ENCODE peak calls at places on chromosomes 5 and 9, in six cellular contexts. Z is esophagus muscularis mucosa, R is transverse colon, E is SK-N-SH, O is GM12878, L is sigmoid colon. A is an unnamed sample.

GRCh38 chr5:177402271-177403043 is 2.0 kb upstream of the PFN3 start:
- DNase-seq in Z (no peak), R (peak), E (peak), O (no peak), L (no peak), A (peak)

GRCh38 chr5:167720676-167721260 is 570.7 kb upstream of the WWC1 start:
- DNase-seq in Z (no peak), R (no peak), E (no peak), O (no peak), L (no peak), A (no peak)

GRCh38 chr5:37552770-37553719 is 173.9 kb downstream of the WDR70 start:
- DNase-seq in Z (no peak), R (no peak), E (no peak), O (no peak), L (no peak), A (no peak)

GRCh38 chr5:176620333-176620981 is 9.9 kb downstream of the SNCB start:
- DNase-seq in Z (no peak), R (no peak), E (no peak), O (no peak), L (no peak), A (no peak)

GRCh38 chr5:34657550-34657921 is 1.4 kb downstream of the RAI14 start:
- DNase-seq in Z (no peak), R (peak), E (peak), O (no peak), L (peak), A (peak)

GRCh38 chr5:88248743-88249540 is 19.7 kb downstream of the TMEM161B start:
- DNase-seq in Z (no peak), R (no peak), E (no peak), O (no peak), L (no peak), A (no peak)

GRCh38 chr5:142441638-142442037 is 116.8 kb upstream of the SPRY4 start:
- DNase-seq in Z (no peak), R (peak), E (no peak), O (no peak), L (peak), A (no peak)

GRCh38 chr9:107690026-107690425 is 200.5 kb upstream of the KLF4 start:
- DNase-seq in Z (no peak), R (no peak), E (no peak), O (no peak), L (no peak), A (no peak)

GRCh38 chr9:127318651-127319167 is 54.1 kb downstream of the GARNL3 start:
- DNase-seq in Z (peak), R (no peak), E (no peak), O (no peak), L (no peak), A (no peak)

GRCh38 chr9:87849144-87849741 is 33.4 kb upstream of the SPATA31E1 start:
- DNase-seq in Z (no peak), R (no peak), E (no peak), O (no peak), L (no peak), A (no peak)

GRCh38 chr9:84481819-84482218 is 141.3 kb upstream of the SLC28A3 start:
- DNase-seq in Z (no peak), R (no peak), E (no peak), O (no peak), L (no peak), A (no peak)

GRCh38 chr5:109823597-109823996 is 133.9 kb downstream of the MAN2A1 start:
- DNase-seq in Z (no peak), R (no peak), E (no peak), O (no peak), L (no peak), A (no peak)

GRCh38 chr5:170986598-170986997 is 124.8 kb downstream of the RANBP17 start:
- DNase-seq in Z (no peak), R (no peak), E (peak), O (no peak), L (no peak), A (no peak)

GRCh38 chr9:112866662-112867274 is 23.9 kb downstream of the SLC46A2 start:
- DNase-seq in Z (no peak), R (peak), E (no peak), O (no peak), L (no peak), A (no peak)

GRCh38 chr9:134381671-134382505 is 55.6 kb downstream of the RXRA start:
- DNase-seq in Z (no peak), R (peak), E (peak), O (no peak), L (no peak), A (no peak)

GRCh38 chr9:8070779-8071444 is 271.3 kb upstream of the DMAC1 start:
- DNase-seq in Z (no peak), R (no peak), E (peak), O (no peak), L (no peak), A (no peak)

GRCh38 chr5:39716532-39716971 is 291.8 kb upstream of the DAB2 start:
- DNase-seq in Z (no peak), R (peak), E (peak), O (no peak), L (no peak), A (no peak)

GRCh38 chr5:87435144-87435694 is 22.5 kb upstream of the CCNH start:
- DNase-seq in Z (no peak), R (no peak), E (no peak), O (no peak), L (no peak), A (no peak)

GRCh38 chr5:138448481-138449398 is 9.9 kb downstream of the REEP2 start:
- DNase-seq in Z (no peak), R (no peak), E (peak), O (no peak), L (no peak), A (no peak)

GRCh38 chr5:140342287-140342686 is 4.1 kb downstream of the HBEGF start:
- DNase-seq in Z (no peak), R (no peak), E (no peak), O (peak), L (peak), A (no peak)

GRCh38 chr9:28882528-28882927 is 1309.2 kb upstream of the C9orf72 start:
- DNase-seq in Z (no peak), R (no peak), E (no peak), O (no peak), L (no peak), A (no peak)

GRCh38 chr9:20781086-20781485 is 97.0 kb downstream of the FOCAD start:
- DNase-seq in Z (no peak), R (no peak), E (no peak), O (no peak), L (no peak), A (no peak)

GRCh38 chr5:66769839-66770617 is 173.8 kb downstream of the MAST4 start:
- DNase-seq in Z (no peak), R (peak), E (peak), O (no peak), L (no peak), A (peak)

GRCh38 chr9:114811969-114812636 is 6.3 kb upstream of the TNFSF15 start:
- DNase-seq in Z (peak), R (no peak), E (no peak), O (no peak), L (no peak), A (no peak)

GRCh38 chr5:61604626-61605025 is 272.6 kb downstream of the ZSWIM6 start:
- DNase-seq in Z (no peak), R (no peak), E (no peak), O (no peak), L (no peak), A (no peak)

GRCh38 chr5:61816585-61817450 is 484.8 kb downstream of the ZSWIM6 start:
- DNase-seq in Z (peak), R (no peak), E (no peak), O (no peak), L (no peak), A (no peak)

GRCh38 chr9:127981559-127982121 is 851 bp upstream of the EEIG1 start:
- DNase-seq in Z (no peak), R (no peak), E (no peak), O (no peak), L (no peak), A (peak)

GRCh38 chr5:179755022-179755421 is 22.4 kb downstream of the MAML1 start:
- DNase-seq in Z (no peak), R (no peak), E (no peak), O (no peak), L (no peak), A (no peak)

GRCh38 chr5:76690704-76691469 is 25.0 kb upstream of the F2R start:
- DNase-seq in Z (no peak), R (peak), E (no peak), O (no peak), L (no peak), A (no peak)

GRCh38 chr5:374631-375335 is 53.3 kb downstream of the AHRR start:
- DNase-seq in Z (peak), R (peak), E (peak), O (no peak), L (peak), A (no peak)

GRCh38 chr5:99089822-99090549 is 161.2 kb upstream of the CHD1 start:
- DNase-seq in Z (no peak), R (no peak), E (no peak), O (no peak), L (no peak), A (no peak)

GRCh38 chr5:147346006-147346561 is 111.3 kb downstream of the STK32A start:
- DNase-seq in Z (no peak), R (no peak), E (peak), O (no peak), L (no peak), A (no peak)

GRCh38 chr5:126189862-126190261 is 233.3 kb upstream of the GRAMD2B start:
- DNase-seq in Z (no peak), R (no peak), E (no peak), O (no peak), L (no peak), A (no peak)

GRCh38 chr9:5718296-5719032 is 89.6 kb downstream of the RIC1 start:
- DNase-seq in Z (no peak), R (no peak), E (no peak), O (no peak), L (no peak), A (no peak)

GRCh38 chr5:95053253-95053652 is 231.6 kb downstream of the MCTP1 start:
- DNase-seq in Z (no peak), R (no peak), E (no peak), O (no peak), L (no peak), A (no peak)

GRCh38 chr9:98610711-98611110 is 98.0 kb downstream of the GABBR2 start:
- DNase-seq in Z (no peak), R (no peak), E (no peak), O (no peak), L (no peak), A (no peak)

GRCh38 chr9:136059321-136059791 is 35.7 kb downstream of the NACC2 start:
- DNase-seq in Z (no peak), R (no peak), E (peak), O (no peak), L (peak), A (peak)

GRCh38 chr5:73499187-73499586 is 945 bp downstream of the BTF3 start:
- DNase-seq in Z (no peak), R (no peak), E (no peak), O (no peak), L (no peak), A (no peak)

DNA sequence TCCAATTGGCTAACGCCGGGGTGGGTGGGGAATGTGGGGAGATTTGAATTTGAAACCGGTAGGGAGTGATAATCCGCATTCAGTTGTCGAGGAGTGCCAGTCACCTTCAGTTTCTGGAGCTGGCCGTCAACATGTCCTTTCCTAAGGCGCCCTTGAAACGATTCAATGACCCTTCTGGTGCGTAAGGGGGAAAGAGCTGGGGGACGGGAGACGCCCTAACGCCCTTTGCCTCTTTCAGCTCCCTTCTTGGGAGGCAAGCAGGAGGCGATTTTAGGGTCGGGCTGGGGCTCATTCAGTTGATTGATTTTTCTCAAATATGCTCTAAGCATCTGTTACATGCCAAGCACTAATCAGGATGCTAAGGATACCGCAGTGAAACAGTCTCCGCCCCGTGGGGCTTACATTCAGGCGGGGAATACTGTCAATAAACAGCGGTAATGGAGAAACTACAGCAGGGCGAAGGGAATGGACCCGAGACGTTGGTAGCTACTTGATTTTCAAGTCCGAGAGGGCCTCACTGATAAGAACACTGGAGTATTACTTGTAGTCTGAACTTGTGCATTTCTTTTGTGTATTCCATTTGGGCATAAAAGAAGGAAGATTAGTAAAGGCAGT is at the start of gene HMMR:
- DNase-seq in Z (no peak), R (peak), E (peak), O (no peak), L (no peak), A (no peak)
- TF ChIP-seq EP300 in Z (no peak), R (no peak), E (no peak), O (no peak), L (no peak), A (no peak)

GRCh38 chr9:37042421-37042820 is 8.4 kb upstream of the PAX5 start:
- DNase-seq in Z (no peak), R (no peak), E (no peak), O (no peak), L (no peak), A (no peak)
- TF ChIP-seq EP300 in Z (no peak), R (no peak), E (no peak), O (no peak), L (no peak), A (no peak)

GRCh38 chr5:53031695-53032096 is 42.5 kb downstream of the ITGA2 start:
- DNase-seq in Z (no peak), R (no peak), E (peak), O (no peak), L (no peak), A (no peak)
- TF ChIP-seq EP300 in Z (no peak), R (no peak), E (peak), O (no peak), L (no peak), A (no peak)

GRCh38 chr5:135458921-135459331 is 6.8 kb upstream of the TIFAB start:
- DNase-seq in Z (no peak), R (peak), E (no peak), O (no peak), L (peak), A (peak)
- TF ChIP-seq EP300 in Z (no peak), R (no peak), E (no peak), O (no peak), L (no peak), A (no peak)

DNA sequence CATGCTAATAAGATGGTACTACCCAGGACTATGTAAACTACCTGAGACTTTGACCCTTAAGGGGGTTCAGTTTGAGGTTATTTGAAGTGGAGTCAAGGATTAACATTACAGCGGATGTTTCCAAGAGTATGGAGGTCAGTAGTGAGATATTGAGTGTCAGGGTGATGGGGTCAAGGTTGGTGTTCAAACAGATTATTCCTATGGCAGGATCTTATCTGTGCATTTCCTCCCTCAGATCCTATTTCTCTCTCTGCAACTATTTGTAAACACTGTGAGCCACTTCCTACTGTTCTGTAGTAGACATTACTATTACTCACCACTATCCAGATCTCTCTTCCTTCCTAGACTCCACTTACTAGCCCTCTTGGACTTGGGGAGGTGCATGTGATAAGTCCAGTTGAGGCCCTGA is 54.0 kb upstream of the STOM start:
- DNase-seq in Z (no peak), R (no peak), E (no peak), O (no peak), L (no peak), A (no peak)
- TF ChIP-seq EP300 in Z (no peak), R (no peak), E (no peak), O (no peak), L (no peak), A (no peak)

DNA sequence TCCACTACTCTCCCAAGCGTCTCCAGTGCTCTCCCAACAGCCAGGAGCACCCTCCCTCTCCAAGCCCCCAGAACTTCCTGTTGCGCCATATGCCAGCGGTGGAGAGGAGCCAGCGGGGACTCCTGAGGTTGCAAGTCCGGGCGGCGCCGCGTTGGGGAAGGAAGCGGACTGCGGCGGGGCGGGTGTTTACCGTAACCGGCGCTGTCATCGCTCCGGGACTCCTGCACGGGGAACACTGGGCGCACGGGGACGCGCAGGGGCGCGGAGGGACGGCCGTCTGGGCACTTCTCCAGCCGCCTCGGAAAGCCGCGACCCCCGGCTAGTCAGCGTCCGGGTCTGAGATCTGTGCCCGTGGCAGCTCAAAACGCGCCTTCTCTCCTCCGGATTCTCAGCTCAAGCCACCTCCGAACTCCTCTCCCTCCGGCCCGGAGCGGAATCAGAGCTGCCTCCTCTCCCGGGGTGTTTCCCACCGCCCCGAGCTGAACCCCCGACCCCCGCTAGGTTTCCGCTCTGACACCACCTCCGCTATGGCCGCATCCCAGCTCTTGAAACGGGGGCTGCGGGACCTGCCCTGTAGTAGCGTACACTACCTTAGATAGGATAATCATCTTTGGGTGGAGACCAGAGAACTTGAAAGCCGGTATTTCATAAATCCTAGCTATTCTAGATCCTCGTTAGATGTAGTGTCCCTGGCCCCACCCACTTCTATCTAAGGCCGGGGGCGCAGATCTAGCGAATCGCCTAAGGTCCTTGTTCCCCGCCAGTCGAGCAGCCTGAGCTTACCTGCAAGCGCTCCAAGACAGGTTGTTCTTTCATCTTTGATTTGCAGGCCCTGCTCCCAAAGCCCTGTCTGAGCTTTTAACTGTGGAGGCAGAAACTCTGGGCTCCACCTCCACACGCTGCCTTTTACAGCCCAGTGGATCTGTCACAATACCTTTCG is at the start of gene TRPM6:
- DNase-seq in Z (no peak), R (peak), E (peak), O (no peak), L (peak), A (peak)
- TF ChIP-seq EP300 in Z (no peak), R (no peak), E (no peak), O (no peak), L (no peak), A (no peak)

GRCh38 chr5:150637245-150638052 is 3.0 kb upstream of the SYNPO start:
- DNase-seq in Z (no peak), R (no peak), E (no peak), O (no peak), L (no peak), A (peak)
- TF ChIP-seq EP300 in Z (no peak), R (no peak), E (no peak), O (no peak), L (no peak), A (no peak)

A was measured in ovary.